ENCODE peak calls at places on chromosomes 4 and X, in four cellular contexts. One of them, this sample, is unnamed.

GRCh38 chr4:2079926-2080325 is 20.8 kb downstream of the NAT8L start:
- DNase-seq in HepG2: no peak
- DNase-seq in K562: no peak
- DNase-seq in HCT116: no peak
- DNase-seq in this sample: no peak

GRCh38 chrX:134684956-134685355 is 26.7 kb upstream of the PLAC1 start:
- DNase-seq in HepG2: no peak
- DNase-seq in K562: no peak
- DNase-seq in HCT116: no peak
- DNase-seq in this sample: no peak

GRCh38 chr4:1504786-1505500 is 98.7 kb upstream of the NKX1-1 start:
- DNase-seq in HepG2: no peak
- DNase-seq in K562: no peak
- DNase-seq in HCT116: no peak
- DNase-seq in this sample: peak; percentile 17

GRCh38 chrX:148771440-148771839 is 271.0 kb downstream of the AFF2 start:
- DNase-seq in HepG2: no peak
- DNase-seq in K562: no peak
- DNase-seq in HCT116: no peak
- DNase-seq in this sample: no peak

GRCh38 chr4:35684755-35685154 is 559.6 kb downstream of the ARAP2 start:
- DNase-seq in HepG2: no peak
- DNase-seq in K562: no peak
- DNase-seq in HCT116: no peak
- DNase-seq in this sample: no peak

GRCh38 chrX:37371578-37371981 is 22.4 kb downstream of the PRRG1 start:
- DNase-seq in HepG2: no peak
- DNase-seq in K562: no peak
- DNase-seq in HCT116: no peak
- DNase-seq in this sample: no peak

GRCh38 chr4:76747613-76748012 is 150.3 kb downstream of the SOWAHB start:
- DNase-seq in HepG2: no peak
- DNase-seq in K562: no peak
- DNase-seq in HCT116: no peak
- DNase-seq in this sample: no peak

GRCh38 chr4:4605849-4606248 is 64.0 kb upstream of the STX18 start:
- DNase-seq in HepG2: no peak
- DNase-seq in K562: no peak
- DNase-seq in HCT116: no peak
- DNase-seq in this sample: no peak

GRCh38 chr4:117447925-117448324 is 362.5 kb upstream of the TRAM1L1 start:
- DNase-seq in HepG2: peak; percentile 12
- DNase-seq in K562: peak; percentile 7
- DNase-seq in HCT116: no peak
- DNase-seq in this sample: no peak

GRCh38 chr4:173494013-173494970 is 35.7 kb downstream of the HAND2 start:
- DNase-seq in HepG2: peak; percentile 66
- DNase-seq in K562: peak; percentile 71
- DNase-seq in HCT116: peak; percentile 72
- DNase-seq in this sample: no peak

GRCh38 chrX:69396916-69397315 is 107.2 kb upstream of the NALF2 start:
- DNase-seq in HepG2: no peak
- DNase-seq in K562: no peak
- DNase-seq in HCT116: no peak
- DNase-seq in this sample: no peak

GRCh38 chr4:127211377-127212268 is 421.1 kb upstream of the INTU start:
- DNase-seq in HepG2: no peak
- DNase-seq in K562: no peak
- DNase-seq in HCT116: no peak
- DNase-seq in this sample: no peak

GRCh38 chr4:127212269-127212580 is 420.5 kb upstream of the INTU start:
- DNase-seq in HepG2: no peak
- DNase-seq in K562: no peak
- DNase-seq in HCT116: no peak
- DNase-seq in this sample: no peak

GRCh38 chr4:127210877-127211276 is 421.9 kb upstream of the INTU start:
- DNase-seq in HepG2: no peak
- DNase-seq in K562: no peak
- DNase-seq in HCT116: no peak
- DNase-seq in this sample: no peak

GRCh38 chr4:127212701-127213100 is 420.1 kb upstream of the INTU start:
- DNase-seq in HepG2: no peak
- DNase-seq in K562: no peak
- DNase-seq in HCT116: no peak
- DNase-seq in this sample: no peak

GRCh38 chr4:127209580-127210095 is 423.1 kb upstream of the INTU start:
- DNase-seq in HepG2: no peak
- DNase-seq in K562: no peak
- DNase-seq in HCT116: no peak
- DNase-seq in this sample: no peak
- TF ChIP-seq ELF1 in HepG2: no peak
- TF ChIP-seq ELF1 in K562: no peak
- TF ChIP-seq ELF1 in HCT116: no peak
- TF ChIP-seq ELF1 in this sample: no peak

DNA sequence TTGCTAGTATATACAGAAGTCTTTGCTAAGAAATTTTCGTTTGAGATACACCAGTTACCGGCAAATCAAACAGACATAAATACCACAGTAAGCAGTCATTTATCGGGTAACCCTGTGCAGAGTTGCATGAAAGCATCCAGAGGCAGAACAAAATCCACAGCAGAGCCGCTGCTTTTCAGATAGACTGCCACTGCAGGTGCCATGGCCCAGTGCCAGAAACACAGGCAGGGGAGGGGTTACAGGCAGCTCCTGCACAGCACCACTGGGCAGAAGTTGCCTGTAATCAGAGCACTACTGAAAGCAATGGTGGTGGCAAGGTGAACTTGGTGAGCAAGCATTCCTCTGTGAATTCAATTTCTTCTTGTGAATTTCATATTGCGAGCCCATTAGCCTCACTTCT is 179.0 kb upstream of the MAB21L2 start:
- DNase-seq in HepG2: no peak
- DNase-seq in K562: peak; percentile 38
- DNase-seq in HCT116: no peak
- DNase-seq in this sample: peak; percentile 60
- TF ChIP-seq ELF1 in HepG2: no peak
- TF ChIP-seq ELF1 in K562: no peak
- TF ChIP-seq ELF1 in HCT116: no peak
- TF ChIP-seq ELF1 in this sample: no peak

DNA sequence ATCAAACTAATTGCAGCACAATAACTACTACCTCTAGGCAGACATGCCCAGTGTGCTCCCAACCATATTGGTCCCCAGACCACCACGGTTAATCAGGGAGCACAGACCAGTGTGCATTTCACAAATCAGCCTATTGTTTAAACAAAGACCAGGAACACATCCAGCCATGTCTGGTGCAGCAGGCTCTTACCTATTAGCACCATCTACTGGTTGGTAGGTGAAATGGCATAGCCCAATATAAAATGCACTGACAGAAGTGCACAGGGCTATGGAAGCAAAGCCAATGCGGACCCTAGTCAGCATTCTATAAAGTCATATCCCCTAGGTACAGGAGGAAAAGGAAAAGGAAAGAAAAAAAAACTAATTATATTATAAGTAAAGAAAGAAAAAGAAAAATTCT is 15.5 kb upstream of the CYLC1 start:
- DNase-seq in HepG2: peak; percentile 18
- DNase-seq in K562: peak; percentile 13
- DNase-seq in HCT116: peak; percentile 0
- DNase-seq in this sample: peak; percentile 41
- TF ChIP-seq ELF1 in HepG2: no peak
- TF ChIP-seq ELF1 in K562: no peak
- TF ChIP-seq ELF1 in HCT116: no peak
- TF ChIP-seq ELF1 in this sample: no peak

GRCh38 chr4:140112576-140112975 is 41.4 kb downstream of the MAML3 start:
- DNase-seq in HepG2: no peak
- DNase-seq in K562: no peak
- DNase-seq in HCT116: no peak
- DNase-seq in this sample: no peak
- TF ChIP-seq ELF1 in HepG2: no peak
- TF ChIP-seq ELF1 in K562: no peak
- TF ChIP-seq ELF1 in HCT116: no peak
- TF ChIP-seq ELF1 in this sample: no peak

DNA sequence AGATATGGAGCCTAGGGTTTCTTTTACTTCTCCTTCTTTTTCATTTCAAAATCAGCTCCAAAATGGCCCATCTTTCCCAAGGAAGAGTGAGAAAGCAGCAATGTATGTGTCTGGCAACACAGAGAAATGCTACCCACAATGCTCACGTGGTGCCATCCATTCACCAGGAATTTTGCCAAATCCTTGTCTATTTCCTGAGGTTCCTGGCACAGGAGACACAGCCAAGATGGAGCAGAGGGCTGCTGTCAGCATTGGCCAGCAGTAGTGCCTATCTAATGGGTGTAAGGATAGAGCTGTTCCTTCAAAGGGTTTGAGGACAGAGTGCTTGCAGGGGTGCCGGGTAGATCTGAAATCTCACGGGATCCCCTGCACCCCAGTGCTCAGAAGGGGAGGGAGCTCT is 231.4 kb downstream of the MAML3 start:
- DNase-seq in HepG2: no peak
- DNase-seq in K562: no peak
- DNase-seq in HCT116: no peak
- DNase-seq in this sample: no peak
- TF ChIP-seq ELF1 in HepG2: no peak
- TF ChIP-seq ELF1 in K562: no peak
- TF ChIP-seq ELF1 in HCT116: no peak
- TF ChIP-seq ELF1 in this sample: no peak

DNA sequence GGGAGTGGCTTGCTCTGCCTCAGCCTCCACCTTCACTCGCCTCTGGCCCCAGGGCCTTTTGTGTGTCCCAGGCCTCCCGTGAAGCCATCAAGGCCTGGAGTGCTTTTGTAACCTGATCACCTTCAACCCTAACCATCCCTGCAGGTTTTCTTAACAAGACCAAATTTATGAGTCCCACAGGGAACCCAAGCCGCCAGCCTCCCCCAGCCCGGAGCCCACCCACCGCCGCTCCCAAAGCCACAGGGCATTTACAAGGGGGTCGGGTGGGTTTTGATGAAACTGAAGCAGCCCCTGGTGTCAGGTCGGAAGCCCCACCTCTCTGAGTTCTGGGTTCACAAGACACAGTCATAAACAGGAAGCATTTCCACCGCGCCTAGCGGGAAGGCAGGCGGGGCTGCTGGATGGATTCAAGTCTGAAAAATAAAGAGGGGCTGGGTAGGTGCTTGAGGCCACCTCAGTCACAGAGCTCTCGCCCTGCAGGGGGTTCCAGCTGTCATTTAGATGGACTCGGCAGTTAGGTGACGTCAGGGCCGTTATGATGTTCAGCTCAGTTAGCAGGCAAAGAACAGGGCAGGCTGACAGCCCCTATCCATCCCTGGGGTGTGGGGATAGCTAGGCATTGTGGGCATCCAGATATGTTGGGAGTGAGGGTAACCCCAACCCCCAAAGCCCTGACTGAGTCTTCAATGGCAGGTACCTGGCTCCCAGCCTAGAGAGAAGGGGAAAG is 128.5 kb downstream of the BCOR start:
- DNase-seq in HepG2: no peak
- DNase-seq in K562: no peak
- DNase-seq in HCT116: no peak
- DNase-seq in this sample: no peak
- TF ChIP-seq ELF1 in HepG2: no peak
- TF ChIP-seq ELF1 in K562: no peak
- TF ChIP-seq ELF1 in HCT116: no peak
- TF ChIP-seq ELF1 in this sample: no peak